ENCODE peak calls at places on chromosome 11, in four cellular contexts. X, A, T and I are unnamed samples.

GRCh38 chr11:100403817-100404216 is 283.3 kb upstream of the ARHGAP42 start:
- DNase-seq in X (no peak), A (no peak), T (no peak), I (no peak)

GRCh38 chr11:106326087-106326486 is 248.6 kb downstream of the AASDHPPT start:
- DNase-seq in X (no peak), A (no peak), T (no peak), I (no peak)

GRCh38 chr11:2190670-2191471 is 19.3 kb upstream of the TH start:
- DNase-seq in T (peak), X (no peak), A (peak), I (no peak)

GRCh38 chr11:113685650-113686349 is 20.3 kb downstream of the TMPRSS5 start:
- DNase-seq in A (no peak), T (no peak), X (no peak), I (no peak)

GRCh38 chr11:19696904-19697303 is 15.7 kb upstream of the NAV2 start:
- DNase-seq in T (no peak), A (no peak), X (no peak), I (no peak)

GRCh38 chr11:81869337-81870065 is 864.2 kb downstream of the FAM181B start:
- DNase-seq in T (no peak), A (no peak), X (peak), I (peak)

GRCh38 chr11:42205518-42205917 is 746.1 kb upstream of the LRRC4C start:
- DNase-seq in A (no peak), T (no peak), X (no peak), I (no peak)

GRCh38 chr11:109422755-109423113 is 744 bp downstream of the C11orf87 start:
- DNase-seq in X (no peak), T (no peak), A (peak), I (no peak)

GRCh38 chr11:96145163-96145585 is 197.8 kb downstream of the MAML2 start:
- DNase-seq in T (no peak), X (no peak), A (no peak), I (no peak)

GRCh38 chr11:66386171-66387069 is 14.9 kb upstream of the SLC29A2 start:
- DNase-seq in A (peak), X (peak), T (peak), I (peak)

GRCh38 chr11:103872748-103873147 is 163.7 kb upstream of the DDI1 start:
- DNase-seq in X (no peak), T (no peak), A (no peak), I (no peak)

GRCh38 chr11:17208257-17208999 is 642 bp upstream of the PIK3C2A start:
- DNase-seq in X (peak), T (peak), A (peak), I (peak)

GRCh38 chr11:63951779-63952536 is 13.2 kb downstream of the NAA40 start:
- DNase-seq in T (no peak), X (peak), A (no peak), I (peak)

GRCh38 chr11:134032501-134033091 is 36.3 kb upstream of the JAM3 start:
- DNase-seq in X (no peak), T (no peak), A (peak), I (no peak)

GRCh38 chr11:73379189-73379880 is 3.1 kb downstream of the RELT start:
- DNase-seq in X (no peak), T (no peak), A (no peak), I (no peak)

GRCh38 chr11:59263225-59263894 is 50.6 kb upstream of the MPEG1 start:
- DNase-seq in T (peak), A (no peak), X (no peak), I (peak)

GRCh38 chr11:12087075-12087775 is 23.2 kb upstream of the MICAL2 start:
- DNase-seq in T (no peak), A (no peak), X (peak), I (peak)

GRCh38 chr11:11635456-11635855 is 13.7 kb upstream of the GALNT18 start:
- DNase-seq in X (no peak), T (no peak), A (no peak), I (no peak)

GRCh38 chr11:21104641-21105040 is 435.3 kb downstream of the NELL1 start:
- DNase-seq in A (no peak), T (no peak), X (no peak), I (no peak)